ENCODE peak calls at places on chromosomes 1 and 21, in six cellular contexts. X is GM23248, E is A549, R is PC-3, M is neuronal stem cell, Z is fibroblast of lung. N is an unnamed sample.

GRCh38 chr1:107687846-107688753 is 276.9 kb downstream of the VAV3 start:
- DNase-seq in M (no peak), R (peak), E (peak), Z (peak), X (peak), N (no peak)

GRCh38 chr21:30306821-30307330 is 13.2 kb downstream of the KRTAP26-1 start:
- DNase-seq in Z (no peak), R (no peak), X (no peak), E (no peak), M (no peak), N (no peak)

GRCh38 chr1:178774263-178774662 is 49.2 kb downstream of the RALGPS2 start:
- DNase-seq in Z (peak), X (peak), M (no peak), E (peak), R (peak), N (no peak)

GRCh38 chr1:44489481-44489880 is 84.4 kb downstream of the RNF220 start:
- DNase-seq in Z (peak), M (peak), X (peak), R (peak), E (no peak), N (no peak)

GRCh38 chr1:90534669-90535379 is 182.3 kb downstream of the BARHL2 start:
- DNase-seq in Z (no peak), M (peak), E (no peak), X (no peak), R (no peak), N (no peak)

GRCh38 chr1:119868176-119868575 is 28.1 kb downstream of the ADAM30 start:
- DNase-seq in X (no peak), R (peak), E (no peak), M (no peak), Z (no peak), N (no peak)

GRCh38 chr1:22290611-22291010 is 147.7 kb upstream of the WNT4 start:
- DNase-seq in Z (no peak), E (no peak), M (no peak), X (no peak), R (no peak), N (no peak)

GRCh38 chr1:235357485-235358378 is 9.5 kb upstream of the TBCE start:
- DNase-seq in E (no peak), X (no peak), Z (no peak), R (no peak), M (peak), N (no peak)

GRCh38 chr21:36718951-36719501 is 20.1 kb downstream of the SIM2 start:
- DNase-seq in X (peak), E (no peak), Z (no peak), M (no peak), R (peak), N (no peak)

GRCh38 chr1:206854401-206855129 is 10.9 kb upstream of the IL20 start:
- DNase-seq in X (no peak), R (no peak), Z (no peak), M (no peak), E (no peak), N (no peak)

GRCh38 chr21:25561668-25562641 is 45.3 kb downstream of the MRPL39 start:
- DNase-seq in E (peak), Z (peak), R (no peak), X (peak), M (peak), N (peak)

GRCh38 chr1:219883400-219884332 is 44.7 kb downstream of the SLC30A10 start:
- DNase-seq in X (no peak), M (peak), E (no peak), Z (no peak), R (no peak), N (no peak)

GRCh38 chr1:117161887-117162286 is 40.3 kb upstream of the TRIM45 start:
- DNase-seq in R (peak), M (no peak), E (peak), X (no peak), Z (no peak), N (no peak)

GRCh38 chr21:31282095-31282709 is 61.9 kb downstream of the TIAM1 start:
- DNase-seq in R (peak), Z (peak), X (peak), E (no peak), M (no peak), N (peak)

GRCh38 chr1:76939817-76940216 is 72.5 kb downstream of the ST6GALNAC5 start:
- DNase-seq in Z (no peak), E (no peak), R (no peak), M (no peak), X (no peak), N (no peak)

GRCh38 chr1:244341455-244342450 is 110.0 kb downstream of the ADSS2 start:
- DNase-seq in R (peak), Z (no peak), M (no peak), E (peak), X (peak), N (no peak)

GRCh38 chr1:53372501-53372951 is 44.7 kb upstream of the LRP8 start:
- DNase-seq in M (no peak), X (no peak), Z (no peak), E (no peak), R (no peak), N (no peak)

GRCh38 chr1:1141244-1141910 is 25.5 kb upstream of the C1orf159 start:
- DNase-seq in M (no peak), Z (no peak), R (no peak), X (no peak), E (no peak), N (no peak)

GRCh38 chr21:41653944-41654625 is 112.8 kb downstream of the RIPK4 start:
- DNase-seq in R (peak), Z (peak), X (peak), M (no peak), E (no peak), N (peak)

GRCh38 chr1:32536117-32536516 is 3.1 kb upstream of the ZBTB8A start:
- DNase-seq in M (no peak), X (no peak), Z (no peak), R (no peak), E (no peak), N (no peak)

GRCh38 chr1:219500327-219500897 is 112.5 kb downstream of the ZC3H11B start:
- DNase-seq in R (no peak), X (no peak), M (no peak), Z (no peak), E (no peak), N (no peak)

GRCh38 chr1:89041055-89041707 is 18.5 kb upstream of the GBP3 start:
- DNase-seq in M (no peak), X (peak), Z (peak), E (no peak), R (peak), N (peak)

GRCh38 chr1:118960026-118960561 is 28.0 kb downstream of the TBX15 start:
- DNase-seq in M (no peak), R (peak), X (peak), Z (no peak), E (peak), N (no peak)

GRCh38 chr1:231487019-231487418 is 41.5 kb upstream of the TSNAX start:
- DNase-seq in E (no peak), X (peak), Z (peak), R (peak), M (no peak), N (no peak)

GRCh38 chr21:34197561-34197960 is 124.2 kb downstream of the MRPS6 start:
- DNase-seq in E (no peak), R (no peak), M (no peak), X (no peak), Z (no peak), N (no peak)

GRCh38 chr1:234683856-234684632 is 74.1 kb upstream of the IRF2BP2 start:
- DNase-seq in M (no peak), R (peak), E (peak), X (peak), Z (peak), N (no peak)

GRCh38 chr1:177567393-177567792 is 396.6 kb downstream of the BRINP2 start:
- DNase-seq in R (peak), X (peak), Z (peak), M (no peak), E (peak), N (no peak)

GRCh38 chr1:197557302-197557701 is 218.0 kb downstream of the DENND1B start:
- DNase-seq in Z (peak), M (no peak), R (peak), X (peak), E (peak), N (no peak)

GRCh38 chr1:236016083-236016482 is 48.8 kb downstream of the NID1 start:
- DNase-seq in X (peak), Z (peak), M (no peak), R (no peak), E (no peak), N (peak)

GRCh38 chr21:25171438-25171837 is 435.8 kb downstream of the MRPL39 start:
- DNase-seq in M (no peak), X (peak), Z (peak), E (no peak), R (peak), N (no peak)

GRCh38 chr1:13700521-13701273 is 709 bp downstream of the PRDM2 start:
- DNase-seq in M (peak), E (peak), R (peak), X (peak), Z (peak), N (peak)

GRCh38 chr1:8807004-8807403 is 10.4 kb downstream of the RERE start:
- DNase-seq in R (no peak), X (no peak), Z (no peak), E (no peak), M (no peak), N (no peak)

GRCh38 chr1:63922848-63923247 is 149.0 kb downstream of the ROR1 start:
- DNase-seq in R (no peak), X (no peak), Z (no peak), M (no peak), E (no peak), N (no peak)

GRCh38 chr21:18801468-18801867 is 397.9 kb upstream of the TMPRSS15 start:
- DNase-seq in Z (no peak), E (peak), X (no peak), R (peak), M (no peak), N (no peak)

GRCh38 chr1:170168263-170168662 is 22.5 kb downstream of the NTMT2 start:
- DNase-seq in M (no peak), Z (peak), X (peak), E (no peak), R (peak), N (no peak)

GRCh38 chr1:41738475-41738874 is 180.2 kb downstream of the HIVEP3 start:
- DNase-seq in R (no peak), Z (no peak), X (no peak), E (no peak), M (no peak), N (no peak)

GRCh38 chr1:84603223-84603622 is 29.0 kb upstream of the CTBS start:
- DNase-seq in M (no peak), E (no peak), Z (no peak), R (peak), X (peak), N (no peak)

GRCh38 chr1:161215079-161215478 is at the start of gene FCER1G:
- DNase-seq in Z (no peak), M (no peak), R (no peak), E (no peak), X (no peak), N (no peak)

GRCh38 chr1:156118175-156118868 is 3.8 kb downstream of the LMNA start:
- DNase-seq in E (no peak), R (peak), M (no peak), X (peak), Z (no peak), N (peak)

DNA sequence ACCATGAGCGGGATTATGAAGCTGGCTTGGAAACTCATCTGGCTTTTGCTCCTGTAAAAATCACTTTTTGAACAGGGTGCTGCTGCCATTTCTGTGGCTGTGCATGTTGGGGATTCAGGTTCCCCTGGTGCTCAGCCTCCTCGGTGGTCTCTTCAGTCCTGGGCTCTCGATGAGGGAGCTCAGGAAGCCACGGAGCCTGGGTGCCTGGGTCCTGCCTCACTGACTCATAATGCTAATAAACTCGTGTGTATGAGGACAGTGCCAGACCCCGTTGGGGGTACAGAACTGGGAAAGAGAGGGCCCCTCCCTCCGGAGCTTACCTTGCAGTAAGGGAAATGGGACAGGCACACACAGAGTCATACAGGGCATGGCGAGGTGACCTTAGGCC is 5.8 kb downstream of the COQ8A start:
- DNase-seq in M (no peak), Z (no peak), X (no peak), E (no peak), R (no peak), N (no peak)
- H3K27ac ChIP-seq in M (no peak), Z (no peak), X (no peak), E (no peak), R (no peak), N (no peak)

GRCh38 chr1:4047666-4048065 is 147.6 kb upstream of the C1orf174 start:
- DNase-seq in X (no peak), M (no peak), E (no peak), Z (no peak), R (no peak), N (no peak)
- H3K4me2 ChIP-seq in X (no peak), M (no peak), E (no peak), Z (no peak), R (no peak), N (no peak)

GRCh38 chr1:37605806-37606474 is 10.2 kb upstream of the GNL2 start:
- DNase-seq in R (no peak), E (no peak), Z (no peak), M (no peak), X (peak), N (no peak)

GRCh38 chr1:37602750-37603694 is 7.3 kb upstream of the GNL2 start:
- DNase-seq in E (peak), Z (peak), R (peak), M (peak), X (peak), N (no peak)

GRCh38 chr1:37599940-37600339 is 4.2 kb upstream of the GNL2 start:
- DNase-seq in R (no peak), X (no peak), E (no peak), M (no peak), Z (no peak), N (no peak)

GRCh38 chr1:37605061-37605650 is 9.4 kb upstream of the GNL2 start:
- DNase-seq in R (no peak), M (no peak), Z (no peak), X (no peak), E (no peak), N (no peak)

GRCh38 chr1:37601441-37601840 is 5.7 kb upstream of the GNL2 start:
- DNase-seq in X (no peak), M (no peak), R (no peak), Z (no peak), E (no peak), N (no peak)
- H3K4me3 ChIP-seq in X (no peak), M (no peak), R (no peak), Z (no peak), E (no peak), N (no peak)

DNA sequence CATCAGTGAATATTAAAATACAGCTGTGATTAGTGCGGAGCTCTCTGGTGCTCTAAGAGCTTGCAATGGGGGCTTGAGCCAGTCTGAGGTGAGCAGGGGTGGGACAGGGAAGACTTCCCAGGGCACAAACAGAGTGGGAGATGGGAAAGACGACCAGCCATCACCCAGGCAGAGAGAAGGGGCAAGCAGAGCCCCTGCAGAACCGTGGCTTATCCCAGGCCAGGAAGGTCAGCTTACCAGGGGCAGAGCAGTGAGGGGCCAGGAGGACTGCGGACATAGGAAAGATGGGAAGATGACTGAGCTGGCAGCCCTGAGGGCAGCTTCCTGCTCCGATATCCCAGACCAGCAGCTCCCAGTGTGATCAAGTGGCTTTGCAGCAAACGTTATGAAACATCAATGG is 55.4 kb upstream of the IFFO2 start:
- DNase-seq in R (peak), Z (no peak), M (no peak), E (no peak), X (no peak), N (no peak)
- H3K27ac ChIP-seq in R (peak), Z (peak), M (peak), E (peak), X (peak), N (peak)

DNA sequence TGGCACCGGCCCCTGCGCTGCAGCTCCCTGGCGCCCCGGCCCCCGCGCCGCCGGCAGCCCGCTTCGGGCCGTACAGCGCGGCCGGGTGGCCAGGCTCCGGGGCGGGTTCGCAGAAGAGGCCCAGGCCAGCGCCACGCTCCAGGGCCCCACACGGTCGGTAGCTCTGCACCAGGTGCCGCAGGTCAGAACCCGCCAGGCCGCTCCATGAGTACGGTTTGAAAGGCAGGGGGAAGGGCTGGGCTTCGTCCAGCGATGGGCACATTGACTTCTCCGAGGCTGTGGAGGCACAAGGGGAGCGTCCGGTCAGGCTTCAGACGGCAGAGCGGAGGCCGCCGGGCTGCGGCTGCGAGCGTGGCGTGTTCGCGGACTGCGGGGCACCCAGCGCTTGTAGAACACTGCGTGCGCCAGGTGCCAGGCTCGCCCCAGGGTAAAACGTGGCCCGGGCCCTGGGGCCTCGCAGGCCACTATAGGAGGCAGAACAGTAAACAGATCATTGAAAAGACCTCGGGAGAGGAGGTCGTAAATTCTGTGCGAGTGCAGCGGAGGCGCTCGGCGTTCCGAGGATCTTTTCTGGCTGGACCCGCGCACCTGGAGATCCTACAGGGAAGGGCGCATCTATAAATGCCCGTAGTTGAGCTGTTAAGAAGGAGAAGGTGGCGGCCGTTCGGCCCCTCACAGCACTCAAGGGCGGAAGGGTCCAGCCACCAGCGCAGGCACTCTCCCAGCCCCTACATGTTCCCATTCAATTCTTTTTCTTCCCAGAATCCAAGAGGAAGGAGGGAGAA is 5.7 kb downstream of the GFI1 start:
- DNase-seq in X (peak), Z (no peak), M (peak), R (no peak), E (no peak), N (peak)
- H3K4me2 ChIP-seq in X (no peak), Z (no peak), M (peak), R (no peak), E (no peak), N (no peak)

GRCh38 chr1:167648252-167648849 is 18.3 kb downstream of the RCSD1 start:
- DNase-seq in M (no peak), Z (no peak), X (no peak), E (no peak), R (no peak), N (no peak)

GRCh38 chr1:167645161-167645560 is 15.1 kb downstream of the RCSD1 start:
- DNase-seq in Z (no peak), X (no peak), M (no peak), R (no peak), E (no peak), N (no peak)

GRCh38 chr1:167644551-167644950 is 14.5 kb downstream of the RCSD1 start:
- DNase-seq in E (no peak), X (no peak), R (no peak), Z (no peak), M (no peak), N (no peak)

GRCh38 chr1:167643471-167643870 is 13.4 kb downstream of the RCSD1 start:
- DNase-seq in E (no peak), Z (no peak), X (no peak), R (no peak), M (no peak), N (no peak)

DNA sequence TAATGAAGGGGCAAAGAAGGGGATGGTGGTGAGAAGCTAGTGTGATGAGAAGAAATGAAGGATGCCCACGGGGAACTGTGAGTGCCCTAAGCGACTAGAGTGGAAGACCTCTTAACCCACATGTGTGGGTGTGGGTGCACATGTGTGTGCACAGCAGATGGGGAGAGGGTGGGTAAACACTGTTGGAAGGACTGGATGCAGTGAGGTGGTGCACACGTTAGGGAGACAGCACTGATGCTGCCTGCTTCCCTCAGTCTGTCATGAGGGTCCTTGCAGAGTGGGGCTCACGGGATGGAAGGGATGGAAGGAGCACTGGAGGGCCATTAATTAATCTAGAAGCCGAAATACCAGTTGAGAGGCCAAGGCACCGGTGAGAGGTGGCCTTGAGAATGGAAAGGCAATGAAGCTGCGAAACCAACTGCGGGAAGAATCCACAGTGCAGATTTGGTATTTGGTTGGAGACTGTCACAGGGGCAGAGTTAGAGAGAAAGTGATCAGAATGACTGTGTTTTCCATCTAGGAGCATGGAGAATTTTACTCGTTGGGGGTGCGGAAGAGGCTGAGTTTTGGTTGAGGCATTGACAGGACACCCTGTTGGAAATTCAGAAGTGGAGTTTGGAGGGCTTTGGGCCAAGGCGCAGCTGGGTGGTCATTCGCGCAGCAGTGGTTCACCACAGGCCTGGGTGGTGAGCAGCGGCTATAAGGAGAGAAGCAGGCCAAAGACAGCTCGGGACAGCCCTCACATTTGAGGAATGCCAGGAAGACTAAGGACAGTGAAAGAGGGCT is 15.8 kb downstream of the RCSD1 start:
- DNase-seq in X (no peak), Z (no peak), R (no peak), M (no peak), E (no peak), N (no peak)
- H3K4me3 ChIP-seq in X (no peak), Z (no peak), R (no peak), M (no peak), E (no peak), N (no peak)

GRCh38 chr1:152977614-152978013 is 6.3 kb upstream of the SPRR1A start:
- DNase-seq in X (no peak), M (no peak), Z (no peak), E (no peak), R (no peak), N (no peak)
- H3K27ac ChIP-seq in X (no peak), M (no peak), Z (no peak), E (no peak), R (no peak), N (no peak)